ENCODE peak calls at places on chromosomes 5 and 9, in nine cellular contexts. X, B, A, Z, G, L, T, I and D are unnamed samples.

GRCh38 chr5:131974956-131975726 is 29.7 kb upstream of the MEIKIN start:
- DNase-seq in L (no peak), Z (no peak), I (no peak), T (no peak), B (no peak), A (no peak), X (no peak), G (no peak), D (no peak)

GRCh38 chr5:135386886-135387628 is 12.0 kb downstream of the MACROH2A1 start:
- DNase-seq in B (peak; percentile 88), X (no peak), A (no peak), Z (peak; percentile 53), G (peak; percentile 94), I (no peak), L (peak; percentile 70), T (peak; percentile 93), D (peak; percentile 87)

GRCh38 chr9:134294228-134295071 is 31.8 kb upstream of the RXRA start:
- DNase-seq in B (no peak), Z (peak; percentile 30), L (peak; percentile 24), T (peak; percentile 39), I (no peak), A (no peak), X (no peak), G (peak; percentile 53), D (no peak)

GRCh38 chr5:123496892-123497291 is 15.1 kb upstream of the CSNK1G3 start:
- DNase-seq in Z (no peak), B (no peak), T (no peak), I (no peak), L (no peak), G (peak; percentile 75), A (no peak), X (no peak), D (peak; percentile 88)

GRCh38 chr5:179316111-179316551 is 29.1 kb downstream of the ADAMTS2 start:
- DNase-seq in T (no peak), A (no peak), L (no peak), I (no peak), Z (no peak), X (no peak), G (no peak), B (no peak), D (no peak)

GRCh38 chr5:111075520-111075919 is 4.0 kb downstream of the TSLP start:
- DNase-seq in X (no peak), Z (no peak), I (no peak), A (no peak), B (no peak), L (no peak), G (peak; percentile 94), T (peak; percentile 93), D (peak; percentile 75)

GRCh38 chr9:77807846-77808749 is 160.0 kb upstream of the GNA14 start:
- DNase-seq in L (no peak), G (no peak), B (no peak), A (no peak), T (no peak), I (no peak), Z (no peak), X (no peak), D (no peak)

GRCh38 chr5:82349651-82350050 is 71.5 kb upstream of the RPS23 start:
- DNase-seq in Z (no peak), G (peak; percentile 55), A (peak; percentile 33), B (peak; percentile 16), L (peak; percentile 12), X (peak; percentile 19), T (no peak), I (peak; percentile 13), D (no peak)

GRCh38 chr9:137114613-137115393 is at the start of gene DPP7:
- DNase-seq in B (peak; percentile 59), A (no peak), X (peak; percentile 82), G (peak; percentile 40), T (peak; percentile 49), I (peak; percentile 82), L (peak; percentile 80), Z (peak; percentile 73), D (no peak)

GRCh38 chr9:77475641-77476473 is 172.3 kb downstream of the GNA14 start:
- DNase-seq in X (peak; percentile 67), B (no peak), T (peak; percentile 70), A (no peak), Z (no peak), I (peak; percentile 34), G (peak; percentile 82), L (no peak), D (peak; percentile 72)

GRCh38 chr9:73871636-73872035 is 625.5 kb upstream of the RORB start:
- DNase-seq in T (no peak), Z (no peak), G (no peak), I (no peak), L (no peak), X (no peak), A (no peak), B (no peak), D (no peak)

GRCh38 chr9:103397868-103398600 is 402.9 kb downstream of the CYLC2 start:
- DNase-seq in X (peak; percentile 65), Z (no peak), T (peak; percentile 54), G (no peak), B (peak; percentile 66), A (peak; percentile 7), I (peak; percentile 31), L (peak; percentile 25), D (peak; percentile 57)

GRCh38 chr5:110115485-110115884 is 425.8 kb downstream of the MAN2A1 start:
- DNase-seq in X (no peak), T (no peak), I (no peak), B (no peak), L (no peak), Z (no peak), A (no peak), G (no peak), D (no peak)

GRCh38 chr5:26622947-26623346 is 415.4 kb downstream of the CDH9 start:
- DNase-seq in A (no peak), X (no peak), T (no peak), G (no peak), Z (no peak), L (no peak), B (no peak), I (no peak), D (no peak)

GRCh38 chr9:128160603-128160987 is 530 bp downstream of the BBLN start:
- DNase-seq in L (peak; percentile 28), B (no peak), Z (no peak), A (no peak), X (peak; percentile 47), T (peak; percentile 22), G (peak; percentile 13), I (peak; percentile 52), D (no peak)

GRCh38 chr9:4155224-4156026 is 144.4 kb downstream of the GLIS3 start:
- DNase-seq in B (peak; percentile 91), X (no peak), L (no peak), T (no peak), I (no peak), G (no peak), A (no peak), Z (no peak), D (no peak)

GRCh38 chr5:179778591-179778990 is 15.2 kb upstream of the LTC4S start:
- DNase-seq in T (no peak), Z (no peak), X (no peak), L (no peak), B (no peak), G (no peak), A (no peak), I (no peak), D (no peak)

GRCh38 chr5:78213799-78214198 is 80.7 kb downstream of the AP3B1 start:
- DNase-seq in B (no peak), A (no peak), T (no peak), I (no peak), X (no peak), Z (no peak), G (no peak), L (no peak), D (no peak)

GRCh38 chr9:1052908-1053590 is 2.9 kb downstream of the DMRT2 start:
- DNase-seq in Z (no peak), X (no peak), L (no peak), B (no peak), I (no peak), A (no peak), T (no peak), G (no peak), D (no peak)

GRCh38 chr5:88708682-88709398 is 174.1 kb downstream of the MEF2C start:
- DNase-seq in T (no peak), X (no peak), G (no peak), B (no peak), Z (no peak), I (no peak), A (no peak), L (no peak), D (no peak)

GRCh38 chr9:131633491-131634031 is 88.2 kb downstream of the PRRT1B start:
- DNase-seq in B (no peak), A (no peak), G (peak; percentile 62), X (no peak), L (no peak), T (no peak), Z (no peak), I (no peak), D (no peak)

GRCh38 chr9:89744255-89744648 is 139.4 kb downstream of the GADD45G start:
- DNase-seq in G (no peak), Z (no peak), I (no peak), X (no peak), B (no peak), T (no peak), A (no peak), L (no peak), D (no peak)
- TF ChIP-seq CTCF in G (no peak), Z (no peak), I (no peak), X (no peak), B (no peak), T (no peak), A (no peak), L (no peak), D (no peak)

DNA sequence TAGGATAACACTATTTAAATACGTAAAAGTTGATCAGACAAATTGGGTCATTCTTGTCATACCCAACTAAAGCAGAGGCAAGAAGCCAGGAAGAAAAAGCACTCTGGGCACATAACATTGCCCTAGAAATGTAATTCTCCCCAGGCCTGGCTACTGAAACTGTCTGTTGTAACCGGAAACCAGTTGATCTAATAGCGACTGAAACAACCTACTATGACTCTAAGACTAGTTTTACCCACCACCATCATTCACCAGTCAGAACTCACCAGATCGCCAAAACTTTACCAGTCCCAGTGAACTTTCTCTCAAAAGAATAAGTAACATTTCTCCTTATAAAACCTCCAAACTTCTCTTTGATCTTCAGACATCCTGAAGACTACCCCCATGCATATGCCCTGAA is 99.3 kb upstream of the WWC1 start:
- DNase-seq in Z (no peak), L (no peak), A (no peak), T (no peak), B (no peak), G (no peak), I (no peak), X (no peak), D (no peak)
- H3K4me3 ChIP-seq in Z (no peak overlapping the region), L (no peak overlapping the region), A (no peak overlapping the region), T (no peak overlapping the region), B (no peak overlapping the region), G (no peak overlapping the region), I (no peak overlapping the region), X (no peak overlapping the region), D (no peak overlapping the region)

GRCh38 chr9:11088826-11089374 is 476.1 kb upstream of the PTPRD start:
- DNase-seq in L (no peak), T (no peak), X (no peak), B (no peak), G (no peak), I (no peak), Z (no peak), A (no peak), D (peak; percentile 2)

GRCh38 chr9:11092974-11093373 is 480.2 kb upstream of the PTPRD start:
- DNase-seq in X (no peak), L (no peak), I (no peak), A (no peak), G (no peak), T (no peak), Z (no peak), B (no peak), D (no peak)
- TF ChIP-seq CTCF in X (no peak), L (no peak), I (no peak), A (peak; percentile 19), G (no peak), T (no peak), Z (no peak), B (no peak), D (no peak)

GRCh38 chr5:90548069-90548593 is 10.5 kb upstream of the ADGRV1 start:
- DNase-seq in Z (peak; percentile 8), B (peak; percentile 80), G (no peak), A (no peak), I (no peak), X (peak; percentile 57), L (peak; percentile 74), T (no peak), D (no peak)
- H3K4me3 ChIP-seq in Z (no peak overlapping the region), B (no peak overlapping the region), G (no peak overlapping the region), A (no peak overlapping the region), I (no peak overlapping the region), X (no peak overlapping the region), L (no peak overlapping the region), T (no peak overlapping the region), D (no peak overlapping the region)